ENCODE peak calls at places on chromosomes 11 and 22, in four cellular contexts. One of them, this sample, is unnamed.
A peak's percentile ranks its signal among the peaks of the same experiment; 100 is the strongest.

GRCh38 chr11:34238533-34238932 is 119.3 kb downstream of the ABTB2 start:
- DNase-seq in fibroblast of mammary gland: peak; percentile 63
- DNase-seq in dorsolateral prefrontal cortex: no peak
- DNase-seq in brain microvascular endothelial cell: no peak
- DNase-seq in this sample: peak; percentile 81

GRCh38 chr11:84722583-84723108 is 904.5 kb downstream of the DLG2 start:
- DNase-seq in fibroblast of mammary gland: peak; percentile 0
- DNase-seq in dorsolateral prefrontal cortex: no peak
- DNase-seq in brain microvascular endothelial cell: no peak
- DNase-seq in this sample: no peak

GRCh38 chr11:1548221-1549070 is 23.6 kb downstream of the DUSP8 start:
- DNase-seq in fibroblast of mammary gland: peak; percentile 10
- DNase-seq in dorsolateral prefrontal cortex: no peak
- DNase-seq in brain microvascular endothelial cell: peak; percentile 43
- DNase-seq in this sample: peak; percentile 60

GRCh38 chr11:27722117-27722844 is 22.0 kb upstream of the BDNF start:
- DNase-seq in fibroblast of mammary gland: peak; percentile 19
- DNase-seq in dorsolateral prefrontal cortex: no peak
- DNase-seq in brain microvascular endothelial cell: peak; percentile 45
- DNase-seq in this sample: peak; percentile 32

GRCh38 chr11:68038718-68039525 is at the start of gene TCIRG1:
- DNase-seq in fibroblast of mammary gland: peak; percentile 80
- DNase-seq in dorsolateral prefrontal cortex: no peak
- DNase-seq in brain microvascular endothelial cell: peak; percentile 46
- DNase-seq in this sample: peak; percentile 89

GRCh38 chr11:108069947-108070346 is 51.4 kb upstream of the ACAT1 start:
- DNase-seq in fibroblast of mammary gland: peak; percentile 68
- DNase-seq in dorsolateral prefrontal cortex: no peak
- DNase-seq in brain microvascular endothelial cell: peak; percentile 45
- DNase-seq in this sample: peak; percentile 67

GRCh38 chr11:58941838-58942237 is 2.5 kb downstream of the GLYATL1 start:
- DNase-seq in fibroblast of mammary gland: no peak
- DNase-seq in dorsolateral prefrontal cortex: no peak
- DNase-seq in brain microvascular endothelial cell: no peak
- DNase-seq in this sample: no peak

GRCh38 chr11:71309181-71309580 is 56.8 kb upstream of the SHANK2 start:
- DNase-seq in fibroblast of mammary gland: no peak
- DNase-seq in dorsolateral prefrontal cortex: no peak
- DNase-seq in brain microvascular endothelial cell: no peak
- DNase-seq in this sample: no peak

GRCh38 chr11:110675548-110675947 is 36.7 kb downstream of the ARHGAP20 start:
- DNase-seq in fibroblast of mammary gland: no peak
- DNase-seq in dorsolateral prefrontal cortex: no peak
- DNase-seq in brain microvascular endothelial cell: no peak
- DNase-seq in this sample: no peak

GRCh38 chr22:46776876-46777608 is 14.6 kb downstream of the TBC1D22A start:
- DNase-seq in fibroblast of mammary gland: no peak
- DNase-seq in dorsolateral prefrontal cortex: no peak
- DNase-seq in brain microvascular endothelial cell: no peak
- DNase-seq in this sample: no peak

GRCh38 chr11:16739326-16739875 is 954 bp downstream of the C11orf58 start:
- DNase-seq in fibroblast of mammary gland: no peak
- DNase-seq in dorsolateral prefrontal cortex: no peak
- DNase-seq in brain microvascular endothelial cell: peak; percentile 19
- DNase-seq in this sample: peak; percentile 38

GRCh38 chr22:22772883-22773282 is 114.7 kb upstream of the IGLL5 start:
- DNase-seq in fibroblast of mammary gland: no peak
- DNase-seq in dorsolateral prefrontal cortex: no peak
- DNase-seq in brain microvascular endothelial cell: no peak
- DNase-seq in this sample: no peak

GRCh38 chr11:1055990-1056771 is 18.5 kb upstream of the MUC2 start:
- DNase-seq in fibroblast of mammary gland: no peak
- DNase-seq in dorsolateral prefrontal cortex: peak; percentile 35
- DNase-seq in brain microvascular endothelial cell: no peak
- DNase-seq in this sample: no peak

GRCh38 chr11:118979434-118979833 is 7.9 kb downstream of the FOXR1 start:
- DNase-seq in fibroblast of mammary gland: no peak
- DNase-seq in dorsolateral prefrontal cortex: no peak
- DNase-seq in brain microvascular endothelial cell: no peak
- DNase-seq in this sample: no peak

GRCh38 chr11:118975771-118976709 is 4.5 kb downstream of the FOXR1 start:
- DNase-seq in fibroblast of mammary gland: peak; percentile 86
- DNase-seq in dorsolateral prefrontal cortex: no peak
- DNase-seq in brain microvascular endothelial cell: no peak
- DNase-seq in this sample: no peak

GRCh38 chr11:118984825-118985224 is 13.1 kb upstream of the CENATAC start:
- DNase-seq in fibroblast of mammary gland: no peak
- DNase-seq in dorsolateral prefrontal cortex: no peak
- DNase-seq in brain microvascular endothelial cell: no peak
- DNase-seq in this sample: no peak

DNA sequence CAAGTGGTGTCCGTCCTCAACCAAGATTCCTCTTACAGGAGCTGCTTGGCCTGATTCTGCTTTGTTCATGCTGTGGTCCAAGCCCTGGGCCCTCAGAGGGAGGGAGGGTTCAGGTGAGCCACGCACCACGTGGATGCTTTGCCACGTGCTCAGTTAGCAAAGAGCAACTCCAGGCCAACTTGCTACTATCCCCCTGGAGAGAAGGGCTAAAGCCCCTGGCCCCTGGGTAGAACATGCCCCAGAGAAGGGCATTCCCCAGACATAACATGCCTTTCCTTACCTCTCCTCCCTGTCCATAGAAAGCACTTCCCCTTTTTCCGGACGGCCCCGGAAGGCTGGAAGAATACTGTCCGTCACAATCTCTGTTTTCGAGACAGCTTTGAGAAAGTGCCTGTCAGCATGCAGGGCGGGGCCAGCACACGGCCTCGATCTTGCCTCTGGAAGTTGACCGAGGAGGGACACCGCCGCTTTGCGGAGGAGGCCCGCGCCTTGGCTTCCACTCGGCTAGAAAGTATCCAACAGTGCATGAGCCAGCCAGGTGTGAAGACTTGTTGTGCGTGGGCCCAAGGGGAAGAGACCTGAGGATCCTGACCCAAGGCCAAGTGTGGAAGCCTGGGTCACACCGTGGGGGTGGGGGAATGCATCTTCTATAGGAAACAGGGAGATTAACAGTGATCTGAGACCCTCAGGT is 8.8 kb downstream of the FOXR1 start:
- DNase-seq in fibroblast of mammary gland: no peak
- DNase-seq in dorsolateral prefrontal cortex: no peak
- DNase-seq in brain microvascular endothelial cell: no peak
- DNase-seq in this sample: peak; percentile 13
- H3K4me3 ChIP-seq in fibroblast of mammary gland: no peak overlapping the region
- H3K4me3 ChIP-seq in dorsolateral prefrontal cortex: no peak overlapping the region
- H3K4me3 ChIP-seq in brain microvascular endothelial cell: no peak overlapping the region
- H3K4me3 ChIP-seq in this sample: no peak overlapping the region

DNA sequence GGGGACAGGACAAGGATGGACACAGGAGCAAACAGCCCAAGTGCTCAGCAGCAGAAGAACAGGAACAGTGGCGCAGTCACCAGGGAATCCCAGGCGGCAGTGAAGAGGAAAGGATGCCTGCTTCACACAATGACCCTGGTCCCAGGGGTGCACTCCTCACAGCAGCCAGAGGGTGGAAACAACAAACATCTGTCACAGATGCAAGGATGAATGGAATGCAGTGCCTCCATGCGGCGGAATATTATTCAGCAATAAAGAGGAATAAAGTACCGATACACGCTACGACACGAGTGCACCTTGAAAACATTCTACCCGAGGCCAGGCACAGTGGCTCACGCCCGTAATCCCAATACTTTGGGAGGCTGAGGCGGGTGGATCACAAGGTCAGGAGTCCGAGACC is 12.7 kb downstream of the CSNK1E start:
- DNase-seq in fibroblast of mammary gland: peak; percentile 54
- DNase-seq in dorsolateral prefrontal cortex: no peak
- DNase-seq in brain microvascular endothelial cell: peak; percentile 32
- DNase-seq in this sample: peak; percentile 80
- TF ChIP-seq CTCF in fibroblast of mammary gland: peak; percentile 25
- TF ChIP-seq CTCF in dorsolateral prefrontal cortex: no peak
- TF ChIP-seq CTCF in brain microvascular endothelial cell: peak; percentile 39
- TF ChIP-seq CTCF in this sample: peak; percentile 52

DNA sequence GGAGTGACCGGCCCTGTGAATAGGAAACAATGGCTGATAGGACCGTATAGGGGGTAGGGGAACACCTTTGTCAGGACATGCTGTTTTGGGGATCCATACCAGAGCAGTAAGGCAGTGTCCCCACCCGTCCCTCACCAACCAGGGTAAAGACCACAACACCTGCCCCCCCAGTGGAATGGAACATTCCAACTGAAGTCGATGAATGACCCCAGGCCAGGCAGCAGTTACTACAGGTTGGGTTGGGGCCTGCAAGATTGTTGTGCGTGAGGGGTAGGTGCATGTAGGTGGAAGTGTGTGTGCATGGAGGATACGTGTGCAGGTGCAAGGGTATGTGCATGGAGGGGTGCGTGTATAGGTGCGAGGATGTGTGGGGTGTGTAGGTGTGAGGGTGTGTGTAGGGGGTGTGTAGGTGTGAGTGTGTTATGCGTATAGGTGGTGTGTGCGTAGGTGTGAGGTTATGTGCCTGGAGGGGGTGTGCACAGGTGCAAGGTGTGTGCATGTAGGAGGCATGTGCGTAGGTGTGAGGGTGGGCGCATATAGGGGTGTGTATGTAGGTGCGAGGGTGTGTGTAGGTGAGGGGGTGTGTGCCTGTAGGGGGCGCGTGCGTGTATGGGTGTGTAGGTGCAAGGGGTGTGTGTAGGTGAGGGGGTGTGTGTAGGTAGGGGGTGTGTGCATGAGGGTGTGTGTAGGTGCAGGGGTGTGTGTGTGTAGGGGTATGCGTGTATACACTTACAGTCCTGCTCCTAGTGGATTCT is 32.9 kb downstream of the PISD start:
- DNase-seq in fibroblast of mammary gland: no peak
- DNase-seq in dorsolateral prefrontal cortex: no peak
- DNase-seq in brain microvascular endothelial cell: no peak
- DNase-seq in this sample: no peak
- H3K4me3 ChIP-seq in fibroblast of mammary gland: peak overlapping the region; percentile 78
- H3K4me3 ChIP-seq in dorsolateral prefrontal cortex: no peak overlapping the region
- H3K4me3 ChIP-seq in brain microvascular endothelial cell: peak overlapping the region; percentile 85
- H3K4me3 ChIP-seq in this sample: peak overlapping the region; percentile 91

DNA sequence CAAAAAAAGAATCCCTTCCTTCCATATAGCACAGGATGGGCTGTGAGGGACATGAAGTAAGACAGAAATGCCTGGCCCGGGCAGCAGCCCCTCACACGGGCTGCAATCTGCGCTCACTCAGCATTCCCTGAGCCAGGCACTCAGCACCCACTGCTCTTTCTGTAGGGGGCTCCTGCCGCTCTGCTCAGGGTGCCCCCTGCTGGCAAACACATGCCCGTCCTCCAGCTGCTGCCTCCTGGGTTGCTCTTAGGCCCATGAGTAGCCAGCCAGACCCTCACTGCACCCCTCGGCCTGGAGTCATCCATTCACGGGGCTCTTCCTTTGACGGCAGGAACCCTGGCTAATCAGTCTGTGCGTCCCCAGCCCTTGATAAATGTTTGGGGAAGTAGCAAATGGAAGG is 6.9 kb downstream of the MCAT start:
- DNase-seq in fibroblast of mammary gland: peak; percentile 34
- DNase-seq in dorsolateral prefrontal cortex: no peak
- DNase-seq in brain microvascular endothelial cell: no peak
- DNase-seq in this sample: peak; percentile 62
- TF ChIP-seq CTCF in fibroblast of mammary gland: peak; percentile 62
- TF ChIP-seq CTCF in dorsolateral prefrontal cortex: peak; percentile 21
- TF ChIP-seq CTCF in brain microvascular endothelial cell: peak; percentile 86
- TF ChIP-seq CTCF in this sample: peak; percentile 85

GRCh38 chr11:47516155-47516554 is 36.8 kb downstream of the CELF1 start:
- DNase-seq in fibroblast of mammary gland: no peak
- DNase-seq in dorsolateral prefrontal cortex: no peak
- DNase-seq in brain microvascular endothelial cell: no peak
- DNase-seq in this sample: no peak
- H3K4me3 ChIP-seq in fibroblast of mammary gland: no peak overlapping the region
- H3K4me3 ChIP-seq in dorsolateral prefrontal cortex: no peak overlapping the region
- H3K4me3 ChIP-seq in brain microvascular endothelial cell: no peak overlapping the region
- H3K4me3 ChIP-seq in this sample: no peak overlapping the region

DNA sequence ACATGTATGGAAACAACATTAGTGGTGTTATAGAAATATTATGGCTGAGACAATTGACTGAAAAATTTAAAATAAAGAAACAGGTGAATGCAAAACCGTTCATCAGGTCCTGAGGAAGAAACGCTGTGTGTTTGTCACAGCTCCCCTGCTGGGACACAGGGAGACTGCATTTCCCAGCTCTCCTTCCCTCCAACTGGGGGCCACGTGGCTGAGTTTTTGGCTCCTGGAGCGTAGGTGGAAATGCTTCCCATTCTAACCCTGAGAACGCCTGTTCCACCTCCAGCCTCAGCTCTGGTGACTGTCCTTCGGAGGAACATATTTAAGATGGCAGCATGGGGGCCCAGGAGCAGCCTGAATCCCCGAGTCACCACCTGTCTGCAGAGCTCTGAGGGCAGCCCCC is 398.6 kb downstream of the BRD1 start:
- DNase-seq in fibroblast of mammary gland: no peak
- DNase-seq in dorsolateral prefrontal cortex: no peak
- DNase-seq in brain microvascular endothelial cell: no peak
- DNase-seq in this sample: no peak
- TF ChIP-seq CTCF in fibroblast of mammary gland: no peak
- TF ChIP-seq CTCF in dorsolateral prefrontal cortex: no peak
- TF ChIP-seq CTCF in brain microvascular endothelial cell: no peak
- TF ChIP-seq CTCF in this sample: no peak